ENCODE peak calls at places on chromosome 14, in six cellular contexts. One of them, this sample, is unnamed.

GRCh38 chr14:38290601-38291190 is 34.8 kb upstream of the CLEC14A start:
- DNase-seq in glutamatergic neuron: no peak
- DNase-seq in dorsolateral prefrontal cortex: no peak
- DNase-seq in activated gamma-delta T cell treated with Interleukin-2 at 50 U/mL for 16 hours: no peak
- DNase-seq in PC-3: peak
- DNase-seq in fibroblast of mammary gland: peak
- DNase-seq in this sample: peak

GRCh38 chr14:58746261-58746660 is 108.5 kb downstream of the DACT1 start:
- DNase-seq in activated gamma-delta T cell treated with Interleukin-2 at 50 U/mL for 16 hours: no peak
- DNase-seq in glutamatergic neuron: no peak
- DNase-seq in fibroblast of mammary gland: peak
- DNase-seq in dorsolateral prefrontal cortex: no peak
- DNase-seq in PC-3: peak
- DNase-seq in this sample: peak

GRCh38 chr14:100777366-100778077 is 48.4 kb upstream of the MEG3 start:
- DNase-seq in fibroblast of mammary gland: no peak
- DNase-seq in PC-3: no peak
- DNase-seq in activated gamma-delta T cell treated with Interleukin-2 at 50 U/mL for 16 hours: no peak
- DNase-seq in dorsolateral prefrontal cortex: no peak
- DNase-seq in glutamatergic neuron: no peak
- DNase-seq in this sample: no peak

GRCh38 chr14:37591941-37592287 is 3.1 kb downstream of the FOXA1 start:
- DNase-seq in glutamatergic neuron: no peak
- DNase-seq in activated gamma-delta T cell treated with Interleukin-2 at 50 U/mL for 16 hours: no peak
- DNase-seq in fibroblast of mammary gland: no peak
- DNase-seq in PC-3: peak
- DNase-seq in dorsolateral prefrontal cortex: no peak
- DNase-seq in this sample: no peak

GRCh38 chr14:83533734-83534133 is 1996.2 kb upstream of the FLRT2 start:
- DNase-seq in PC-3: no peak
- DNase-seq in glutamatergic neuron: no peak
- DNase-seq in fibroblast of mammary gland: no peak
- DNase-seq in dorsolateral prefrontal cortex: no peak
- DNase-seq in activated gamma-delta T cell treated with Interleukin-2 at 50 U/mL for 16 hours: no peak
- DNase-seq in this sample: no peak

GRCh38 chr14:59454131-59454530 is 11.0 kb downstream of the GPR135 start:
- DNase-seq in activated gamma-delta T cell treated with Interleukin-2 at 50 U/mL for 16 hours: no peak
- DNase-seq in glutamatergic neuron: no peak
- DNase-seq in dorsolateral prefrontal cortex: no peak
- DNase-seq in fibroblast of mammary gland: peak
- DNase-seq in PC-3: peak
- DNase-seq in this sample: peak

GRCh38 chr14:61342486-61342885 is 21.1 kb downstream of the PRKCH start:
- DNase-seq in fibroblast of mammary gland: no peak
- DNase-seq in dorsolateral prefrontal cortex: no peak
- DNase-seq in glutamatergic neuron: no peak
- DNase-seq in activated gamma-delta T cell treated with Interleukin-2 at 50 U/mL for 16 hours: peak
- DNase-seq in PC-3: no peak
- DNase-seq in this sample: no peak

GRCh38 chr14:94119071-94119470 is 8.5 kb downstream of the IFI27 start:
- DNase-seq in fibroblast of mammary gland: no peak
- DNase-seq in PC-3: no peak
- DNase-seq in activated gamma-delta T cell treated with Interleukin-2 at 50 U/mL for 16 hours: no peak
- DNase-seq in glutamatergic neuron: no peak
- DNase-seq in dorsolateral prefrontal cortex: no peak
- DNase-seq in this sample: no peak

GRCh38 chr14:48398675-48399282 is 723.4 kb upstream of the MDGA2 start:
- DNase-seq in glutamatergic neuron: no peak
- DNase-seq in PC-3: peak
- DNase-seq in activated gamma-delta T cell treated with Interleukin-2 at 50 U/mL for 16 hours: no peak
- DNase-seq in dorsolateral prefrontal cortex: no peak
- DNase-seq in fibroblast of mammary gland: peak
- DNase-seq in this sample: peak

GRCh38 chr14:78164226-78164853 is 5.8 kb upstream of the NRXN3 start:
- DNase-seq in fibroblast of mammary gland: peak
- DNase-seq in PC-3: peak
- DNase-seq in glutamatergic neuron: peak
- DNase-seq in dorsolateral prefrontal cortex: no peak
- DNase-seq in activated gamma-delta T cell treated with Interleukin-2 at 50 U/mL for 16 hours: no peak
- DNase-seq in this sample: peak

GRCh38 chr14:104953097-104953496 is 25.1 kb downstream of the AHNAK2 start:
- DNase-seq in dorsolateral prefrontal cortex: no peak
- DNase-seq in fibroblast of mammary gland: no peak
- DNase-seq in PC-3: no peak
- DNase-seq in glutamatergic neuron: peak
- DNase-seq in activated gamma-delta T cell treated with Interleukin-2 at 50 U/mL for 16 hours: no peak
- DNase-seq in this sample: no peak

GRCh38 chr14:81275305-81275950 is 54.7 kb upstream of the GTF2A1 start:
- DNase-seq in fibroblast of mammary gland: no peak
- DNase-seq in activated gamma-delta T cell treated with Interleukin-2 at 50 U/mL for 16 hours: no peak
- DNase-seq in PC-3: no peak
- DNase-seq in dorsolateral prefrontal cortex: no peak
- DNase-seq in glutamatergic neuron: peak
- DNase-seq in this sample: no peak

GRCh38 chr14:96660667-96661066 is 136.5 kb upstream of the VRK1 start:
- DNase-seq in activated gamma-delta T cell treated with Interleukin-2 at 50 U/mL for 16 hours: no peak
- DNase-seq in PC-3: no peak
- DNase-seq in fibroblast of mammary gland: no peak
- DNase-seq in dorsolateral prefrontal cortex: no peak
- DNase-seq in glutamatergic neuron: no peak
- DNase-seq in this sample: no peak

GRCh38 chr14:90427848-90428426 is 31.1 kb downstream of the CALM1 start:
- DNase-seq in dorsolateral prefrontal cortex: peak
- DNase-seq in PC-3: no peak
- DNase-seq in glutamatergic neuron: no peak
- DNase-seq in activated gamma-delta T cell treated with Interleukin-2 at 50 U/mL for 16 hours: no peak
- DNase-seq in fibroblast of mammary gland: no peak
- DNase-seq in this sample: no peak

GRCh38 chr14:101082036-101082435 is 178.5 kb upstream of the RTL1 start:
- DNase-seq in dorsolateral prefrontal cortex: no peak
- DNase-seq in activated gamma-delta T cell treated with Interleukin-2 at 50 U/mL for 16 hours: no peak
- DNase-seq in fibroblast of mammary gland: no peak
- DNase-seq in glutamatergic neuron: no peak
- DNase-seq in PC-3: no peak
- DNase-seq in this sample: no peak